ENCODE peak calls at places on chromosomes 12 and 14, in ten cellular contexts. J is right cardiac atrium, Z is lung, X is trophoblast cell, C is left ventricle myocardium inferior, Y is SK-N-SH, B is lower lobe of right lung, P is WERI-Rb-1, V is cardiac muscle cell, G is sigmoid colon. F is an unnamed sample.

GRCh38 chr12:108313609-108314331 is 25.3 kb downstream of the CMKLR1 start:
- DNase-seq in J (peak), Z (no peak), X (peak), C (no peak), Y (peak), B (peak), P (no peak), V (no peak), G (no peak), F (peak)

GRCh38 chr14:88229428-88229827 is 93.6 kb downstream of the KCNK10 start:
- DNase-seq in J (no peak), Z (no peak), X (no peak), C (no peak), Y (no peak), B (no peak), P (no peak), V (no peak), G (no peak), F (no peak)

GRCh38 chr14:37668646-37669045 is 73.2 kb downstream of the TTC6 start:
- DNase-seq in J (no peak), Z (no peak), X (peak), C (no peak), Y (no peak), B (no peak), P (no peak), V (peak), G (no peak), F (no peak)

GRCh38 chr12:8541591-8541990 is 886 bp upstream of the CLEC4E start:
- DNase-seq in J (no peak), Z (no peak), X (no peak), C (no peak), Y (no peak), B (no peak), P (no peak), V (no peak), G (no peak), F (no peak)

GRCh38 chr14:103528158-103528511 is 861 bp upstream of the TRMT61A start:
- DNase-seq in J (peak), Z (no peak), X (no peak), C (no peak), Y (no peak), B (no peak), P (peak), V (peak), G (peak), F (no peak)

GRCh38 chr12:101830391-101831325 is at the start of gene GNPTAB:
- DNase-seq in J (peak), Z (peak), X (peak), C (peak), Y (peak), B (peak), P (peak), V (peak), G (peak), F (peak)

GRCh38 chr12:42446761-42447160 is 120.8 kb downstream of the PPHLN1 start:
- DNase-seq in J (no peak), Z (no peak), X (no peak), C (no peak), Y (no peak), B (no peak), P (no peak), V (peak), G (no peak), F (no peak)

GRCh38 chr12:113092478-113093408 is 36.2 kb downstream of the DTX1 start:
- DNase-seq in J (peak), Z (peak), X (peak), C (peak), Y (no peak), B (peak), P (no peak), V (peak), G (no peak), F (peak)

GRCh38 chr12:57852620-57853509 is 6.3 kb upstream of the CTDSP2 start:
- DNase-seq in J (peak), Z (peak), X (no peak), C (peak), Y (no peak), B (peak), P (no peak), V (peak), G (peak), F (no peak)

GRCh38 chr14:61284001-61284400 is 2.9 kb upstream of the TMEM30B start:
- DNase-seq in J (no peak), Z (no peak), X (peak), C (no peak), Y (no peak), B (no peak), P (no peak), V (no peak), G (no peak), F (no peak)

GRCh38 chr14:103007555-103007954 is 49.8 kb downstream of the CDC42BPB start:
- DNase-seq in J (peak), Z (no peak), X (no peak), C (peak), Y (no peak), B (no peak), P (no peak), V (no peak), G (peak), F (peak)

GRCh38 chr12:78494911-78495310 is 369.7 kb upstream of the SYT1 start:
- DNase-seq in J (no peak), Z (no peak), X (no peak), C (no peak), Y (no peak), B (no peak), P (no peak), V (no peak), G (no peak), F (no peak)

GRCh38 chr12:123634142-123634561 is 523 bp downstream of the GTF2H3 start:
- DNase-seq in J (no peak), Z (no peak), X (no peak), C (no peak), Y (no peak), B (no peak), P (no peak), V (no peak), G (no peak), F (no peak)

GRCh38 chr14:106115401-106115800 is 589.0 kb downstream of the TMEM121 start:
- DNase-seq in J (no peak), Z (no peak), X (no peak), C (no peak), Y (no peak), B (no peak), P (no peak), V (no peak), G (no peak), F (no peak)

GRCh38 chr12:100793182-100793581 is 1.4 kb upstream of the ANO4 start:
- DNase-seq in J (no peak), Z (no peak), X (no peak), C (no peak), Y (no peak), B (no peak), P (no peak), V (peak), G (no peak), F (no peak)
- H3K27ac ChIP-seq in J (no peak), Z (no peak), X (no peak), C (no peak), Y (peak), B (no peak), P (no peak), V (no peak), G (peak), F (no peak)

GRCh38 chr12:30457621-30458289 is 237.9 kb downstream of the IPO8 start:
- DNase-seq in J (no peak), Z (no peak), X (peak), C (no peak), Y (peak), B (no peak), P (peak), V (peak), G (no peak), F (no peak)
- H3K27ac ChIP-seq in J (no peak), Z (peak), X (no peak), C (no peak), Y (no peak), B (no peak), P (no peak), V (no peak), G (peak), F (peak)

DNA sequence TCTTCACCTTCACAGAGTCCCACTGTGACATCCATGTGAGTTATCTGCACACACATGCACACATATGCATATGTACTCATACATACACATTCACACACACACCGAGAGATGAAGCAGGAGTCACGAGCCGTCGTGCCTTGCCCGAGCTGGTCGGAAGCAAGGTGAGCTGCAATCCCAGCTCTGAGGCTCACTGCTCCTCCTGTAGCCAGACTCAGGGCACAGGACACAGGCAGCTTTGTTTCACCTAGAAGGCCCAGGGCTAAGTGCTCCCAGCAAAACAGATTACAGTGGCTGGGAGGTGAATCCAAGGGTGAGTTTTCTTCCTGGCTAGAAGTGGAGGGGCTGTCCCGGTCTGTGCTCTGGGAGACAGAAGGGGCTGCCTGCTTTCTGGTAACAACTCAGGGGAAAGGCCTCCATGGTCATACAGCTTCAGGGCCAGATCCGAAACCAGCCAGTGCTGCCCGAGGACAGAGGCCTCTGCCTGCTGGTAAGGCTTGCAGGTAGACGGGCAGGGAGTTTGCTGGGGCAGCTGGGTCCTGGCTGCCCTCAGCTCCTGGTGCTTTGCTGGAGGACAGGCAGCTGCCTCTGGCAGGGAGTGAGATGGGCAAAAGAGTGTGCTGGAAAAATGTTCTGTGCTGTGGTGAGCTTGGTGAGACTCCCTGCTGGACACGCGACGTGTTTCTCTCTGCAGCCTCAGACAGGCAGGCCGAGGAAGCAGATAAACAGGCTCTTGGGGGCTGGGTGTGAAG is 123.7 kb downstream of the CRACR2A start:
- DNase-seq in J (peak), Z (no peak), X (no peak), C (no peak), Y (no peak), B (no peak), P (peak), V (no peak), G (no peak), F (no peak)
- H3K27ac ChIP-seq in J (peak), Z (no peak), X (no peak), C (peak), Y (no peak), B (no peak), P (no peak), V (peak), G (no peak), F (no peak)

GRCh38 chr14:94515426-94515825 is 6.2 kb upstream of the SERPINA12 start:
- DNase-seq in J (no peak), Z (no peak), X (peak), C (no peak), Y (no peak), B (no peak), P (no peak), V (no peak), G (no peak), F (no peak)

GRCh38 chr14:94515856-94516255 is 6.6 kb upstream of the SERPINA12 start:
- DNase-seq in J (no peak), Z (no peak), X (no peak), C (no peak), Y (no peak), B (no peak), P (no peak), V (no peak), G (no peak), F (no peak)

GRCh38 chr14:94514351-94514750 is 5.1 kb upstream of the SERPINA12 start:
- DNase-seq in J (no peak), Z (no peak), X (no peak), C (no peak), Y (no peak), B (no peak), P (no peak), V (no peak), G (no peak), F (no peak)

GRCh38 chr14:94517641-94518257 is 8.5 kb upstream of the SERPINA12 start:
- DNase-seq in J (no peak), Z (no peak), X (no peak), C (no peak), Y (no peak), B (no peak), P (no peak), V (no peak), G (no peak), F (peak)

GRCh38 chr14:94517248-94517640 is 8.0 kb upstream of the SERPINA12 start:
- DNase-seq in J (no peak), Z (no peak), X (peak), C (no peak), Y (no peak), B (no peak), P (no peak), V (no peak), G (no peak), F (peak)
- H3K27ac ChIP-seq in J (no peak), Z (no peak), X (no peak), C (no peak), Y (no peak), B (no peak), P (no peak), V (no peak), G (no peak), F (no peak)